ENCODE peak calls at places on chromosomes 16 and 17, in seven cellular contexts. One of them, this sample, is unnamed.

GRCh38 chr17:17928422-17929386 is 43.5 kb downstream of the TOM1L2 start:
- DNase-seq in epithelial cell of proximal tubule: no peak
- DNase-seq in A549: no peak
- DNase-seq in mucosa of descending colon: no peak
- DNase-seq in brain microvascular endothelial cell: no peak
- DNase-seq in epithelial cell of esophagus: no peak
- DNase-seq in cardiac fibroblast: peak; percentile 56
- DNase-seq in this sample: peak; percentile 39

GRCh38 chr17:4004517-4005295 is 40.5 kb upstream of the ATP2A3 start:
- DNase-seq in epithelial cell of proximal tubule: no peak
- DNase-seq in epithelial cell of esophagus: peak; percentile 33
- DNase-seq in cardiac fibroblast: peak; percentile 33
- DNase-seq in brain microvascular endothelial cell: no peak
- DNase-seq in mucosa of descending colon: peak; percentile 77
- DNase-seq in A549: peak; percentile 56
- DNase-seq in this sample: peak; percentile 83

GRCh38 chr17:9237661-9238301 is 216.5 kb downstream of the NTN1 start:
- DNase-seq in A549: no peak
- DNase-seq in brain microvascular endothelial cell: no peak
- DNase-seq in mucosa of descending colon: no peak
- DNase-seq in epithelial cell of proximal tubule: no peak
- DNase-seq in cardiac fibroblast: no peak
- DNase-seq in epithelial cell of esophagus: no peak
- DNase-seq in this sample: peak; percentile 44

GRCh38 chr17:57249520-57249919 is 6.8 kb upstream of the MSI2 start:
- DNase-seq in epithelial cell of esophagus: no peak
- DNase-seq in epithelial cell of proximal tubule: no peak
- DNase-seq in mucosa of descending colon: no peak
- DNase-seq in A549: no peak
- DNase-seq in brain microvascular endothelial cell: no peak
- DNase-seq in cardiac fibroblast: no peak
- DNase-seq in this sample: no peak

GRCh38 chr16:23920899-23921298 is 85.1 kb downstream of the PRKCB start:
- DNase-seq in brain microvascular endothelial cell: no peak
- DNase-seq in A549: no peak
- DNase-seq in mucosa of descending colon: no peak
- DNase-seq in cardiac fibroblast: no peak
- DNase-seq in epithelial cell of esophagus: no peak
- DNase-seq in epithelial cell of proximal tubule: no peak
- DNase-seq in this sample: no peak

GRCh38 chr16:15650698-15651161 is 685 bp downstream of the NDE1 start:
- DNase-seq in brain microvascular endothelial cell: no peak
- DNase-seq in epithelial cell of proximal tubule: no peak
- DNase-seq in mucosa of descending colon: peak; percentile 29
- DNase-seq in cardiac fibroblast: peak; percentile 29
- DNase-seq in A549: no peak
- DNase-seq in epithelial cell of esophagus: no peak
- DNase-seq in this sample: no peak

GRCh38 chr16:21150375-21151001 is at the start of gene DNAH3:
- DNase-seq in epithelial cell of proximal tubule: peak; percentile 84
- DNase-seq in mucosa of descending colon: peak; percentile 16
- DNase-seq in epithelial cell of esophagus: peak; percentile 92
- DNase-seq in cardiac fibroblast: no peak
- DNase-seq in A549: peak; percentile 20
- DNase-seq in brain microvascular endothelial cell: no peak
- DNase-seq in this sample: no peak

GRCh38 chr17:2176484-2177175 is 121.7 kb downstream of the HIC1 start:
- DNase-seq in mucosa of descending colon: no peak
- DNase-seq in A549: no peak
- DNase-seq in epithelial cell of esophagus: no peak
- DNase-seq in cardiac fibroblast: no peak
- DNase-seq in epithelial cell of proximal tubule: no peak
- DNase-seq in brain microvascular endothelial cell: no peak
- DNase-seq in this sample: no peak

GRCh38 chr17:16987830-16988601 is 16.1 kb upstream of the TNFRSF13B start:
- DNase-seq in epithelial cell of esophagus: peak; percentile 60
- DNase-seq in mucosa of descending colon: peak; percentile 68
- DNase-seq in cardiac fibroblast: peak; percentile 84
- DNase-seq in A549: peak; percentile 59
- DNase-seq in epithelial cell of proximal tubule: no peak
- DNase-seq in brain microvascular endothelial cell: peak; percentile 86
- DNase-seq in this sample: peak; percentile 61

GRCh38 chr17:41333836-41334235 is 16.8 kb downstream of the KRT33A start:
- DNase-seq in epithelial cell of esophagus: no peak
- DNase-seq in mucosa of descending colon: no peak
- DNase-seq in epithelial cell of proximal tubule: no peak
- DNase-seq in cardiac fibroblast: no peak
- DNase-seq in brain microvascular endothelial cell: no peak
- DNase-seq in A549: no peak
- DNase-seq in this sample: no peak

GRCh38 chr17:17156107-17156506 is 50.0 kb downstream of the PLD6 start:
- DNase-seq in epithelial cell of proximal tubule: peak; percentile 32
- DNase-seq in brain microvascular endothelial cell: peak; percentile 62
- DNase-seq in A549: no peak
- DNase-seq in mucosa of descending colon: no peak
- DNase-seq in epithelial cell of esophagus: peak; percentile 95
- DNase-seq in cardiac fibroblast: peak; percentile 88
- DNase-seq in this sample: no peak

GRCh38 chr16:29968205-29968604 is 5.5 kb upstream of the TAOK2 start:
- DNase-seq in A549: no peak
- DNase-seq in mucosa of descending colon: no peak
- DNase-seq in cardiac fibroblast: no peak
- DNase-seq in epithelial cell of esophagus: no peak
- DNase-seq in brain microvascular endothelial cell: no peak
- DNase-seq in epithelial cell of proximal tubule: no peak
- DNase-seq in this sample: no peak

GRCh38 chr17:73645050-73645871 is 1.0 kb upstream of the SDK2 start:
- DNase-seq in mucosa of descending colon: peak; percentile 30
- DNase-seq in epithelial cell of esophagus: peak; percentile 74
- DNase-seq in A549: peak; percentile 59
- DNase-seq in cardiac fibroblast: no peak
- DNase-seq in brain microvascular endothelial cell: no peak
- DNase-seq in epithelial cell of proximal tubule: no peak
- DNase-seq in this sample: peak; percentile 73

GRCh38 chr16:918068-918467 is 52.7 kb downstream of the LMF1 start:
- DNase-seq in A549: no peak
- DNase-seq in epithelial cell of proximal tubule: no peak
- DNase-seq in epithelial cell of esophagus: no peak
- DNase-seq in brain microvascular endothelial cell: peak; percentile 38
- DNase-seq in mucosa of descending colon: peak; percentile 21
- DNase-seq in cardiac fibroblast: no peak
- DNase-seq in this sample: no peak

GRCh38 chr17:80138856-80139426 is 8.0 kb downstream of the EIF4A3 start:
- DNase-seq in epithelial cell of proximal tubule: no peak
- DNase-seq in epithelial cell of esophagus: no peak
- DNase-seq in A549: no peak
- DNase-seq in mucosa of descending colon: peak; percentile 64
- DNase-seq in brain microvascular endothelial cell: no peak
- DNase-seq in cardiac fibroblast: no peak
- DNase-seq in this sample: no peak

GRCh38 chr16:25066747-25067631 is 44.6 kb upstream of the LCMT1 start:
- DNase-seq in brain microvascular endothelial cell: peak; percentile 38
- DNase-seq in epithelial cell of esophagus: peak; percentile 65
- DNase-seq in mucosa of descending colon: peak; percentile 92
- DNase-seq in epithelial cell of proximal tubule: no peak
- DNase-seq in A549: peak; percentile 75
- DNase-seq in cardiac fibroblast: peak; percentile 68
- DNase-seq in this sample: peak; percentile 90

GRCh38 chr17:19238167-19238505 is 970 bp downstream of the EPN2 start:
- DNase-seq in epithelial cell of proximal tubule: no peak
- DNase-seq in brain microvascular endothelial cell: no peak
- DNase-seq in epithelial cell of esophagus: peak; percentile 31
- DNase-seq in cardiac fibroblast: peak; percentile 31
- DNase-seq in mucosa of descending colon: peak; percentile 46
- DNase-seq in A549: peak; percentile 31
- DNase-seq in this sample: peak; percentile 37

GRCh38 chr17:42512733-42513251 is 23.2 kb upstream of the NAGLU start:
- DNase-seq in cardiac fibroblast: no peak
- DNase-seq in A549: no peak
- DNase-seq in epithelial cell of proximal tubule: no peak
- DNase-seq in brain microvascular endothelial cell: no peak
- DNase-seq in epithelial cell of esophagus: no peak
- DNase-seq in mucosa of descending colon: no peak
- DNase-seq in this sample: no peak

GRCh38 chr16:87297918-87298631 is 19.1 kb downstream of the C16orf95 start:
- DNase-seq in mucosa of descending colon: peak; percentile 47
- DNase-seq in A549: no peak
- DNase-seq in epithelial cell of esophagus: no peak
- DNase-seq in brain microvascular endothelial cell: no peak
- DNase-seq in cardiac fibroblast: peak; percentile 40
- DNase-seq in epithelial cell of proximal tubule: no peak
- DNase-seq in this sample: peak; percentile 77

GRCh38 chr16:24700549-24701392 is 28.7 kb upstream of the TNRC6A start:
- DNase-seq in cardiac fibroblast: peak; percentile 99
- DNase-seq in epithelial cell of esophagus: peak; percentile 91
- DNase-seq in A549: peak; percentile 94
- DNase-seq in brain microvascular endothelial cell: peak; percentile 92
- DNase-seq in mucosa of descending colon: peak; percentile 55
- DNase-seq in epithelial cell of proximal tubule: peak; percentile 95
- DNase-seq in this sample: no peak

GRCh38 chr16:87438611-87438985 is 46.5 kb downstream of the MAP1LC3B start:
- DNase-seq in epithelial cell of esophagus: no peak
- DNase-seq in brain microvascular endothelial cell: no peak
- DNase-seq in epithelial cell of proximal tubule: no peak
- DNase-seq in A549: no peak
- DNase-seq in mucosa of descending colon: no peak
- DNase-seq in cardiac fibroblast: no peak
- DNase-seq in this sample: no peak

GRCh38 chr16:66204761-66205160 is 161.7 kb upstream of the CDH5 start:
- DNase-seq in A549: no peak
- DNase-seq in epithelial cell of proximal tubule: no peak
- DNase-seq in brain microvascular endothelial cell: no peak
- DNase-seq in epithelial cell of esophagus: no peak
- DNase-seq in mucosa of descending colon: no peak
- DNase-seq in cardiac fibroblast: peak; percentile 29
- DNase-seq in this sample: no peak

GRCh38 chr17:59353106-59353854 is 21.8 kb downstream of the YPEL2 start:
- DNase-seq in epithelial cell of esophagus: no peak
- DNase-seq in brain microvascular endothelial cell: no peak
- DNase-seq in mucosa of descending colon: no peak
- DNase-seq in cardiac fibroblast: no peak
- DNase-seq in A549: no peak
- DNase-seq in epithelial cell of proximal tubule: no peak
- DNase-seq in this sample: no peak

DNA sequence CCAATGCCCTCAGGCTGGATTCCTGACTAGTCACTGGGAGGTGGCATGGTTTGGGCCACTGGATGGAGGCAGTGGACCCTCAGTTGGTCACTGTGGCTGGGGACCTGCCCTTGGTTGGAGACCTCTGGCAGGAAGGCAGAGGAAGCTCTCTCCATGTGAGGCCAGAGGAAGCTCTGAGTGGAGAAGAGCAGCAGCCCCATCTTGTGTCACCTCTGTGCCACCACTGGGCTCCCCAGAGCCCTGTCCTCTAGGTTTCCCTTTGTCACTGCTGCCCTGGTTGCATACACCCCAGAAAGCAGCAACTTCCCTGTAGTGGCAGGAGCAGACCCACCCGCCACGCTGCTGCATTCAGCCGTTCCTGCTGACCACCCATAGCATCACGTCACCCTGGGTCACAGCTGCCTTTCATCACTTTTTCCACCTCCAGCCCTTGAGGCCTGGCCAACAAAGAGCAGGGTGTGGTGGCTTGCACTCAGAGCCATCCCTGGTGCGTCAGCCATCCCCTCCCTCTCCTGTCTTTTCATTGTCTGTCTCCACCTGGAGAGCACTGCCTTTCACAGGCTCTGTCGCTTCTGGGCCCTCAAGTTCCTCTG is 11.9 kb downstream of the CTRL start:
- DNase-seq in cardiac fibroblast: no peak
- DNase-seq in epithelial cell of esophagus: no peak
- DNase-seq in A549: no peak
- DNase-seq in brain microvascular endothelial cell: no peak
- DNase-seq in epithelial cell of proximal tubule: no peak
- DNase-seq in mucosa of descending colon: no peak
- DNase-seq in this sample: no peak
- TF ChIP-seq CTCF in cardiac fibroblast: no peak
- TF ChIP-seq CTCF in epithelial cell of esophagus: no peak
- TF ChIP-seq CTCF in A549: no peak
- TF ChIP-seq CTCF in brain microvascular endothelial cell: no peak
- TF ChIP-seq CTCF in epithelial cell of proximal tubule: no peak
- TF ChIP-seq CTCF in mucosa of descending colon: no peak
- TF ChIP-seq CTCF in this sample: no peak

GRCh38 chr17:36773039-36773438 is 164.2 kb upstream of the LHX1 start:
- DNase-seq in A549: no peak
- DNase-seq in epithelial cell of proximal tubule: no peak
- DNase-seq in brain microvascular endothelial cell: no peak
- DNase-seq in cardiac fibroblast: no peak
- DNase-seq in mucosa of descending colon: no peak
- DNase-seq in epithelial cell of esophagus: no peak
- DNase-seq in this sample: no peak

DNA sequence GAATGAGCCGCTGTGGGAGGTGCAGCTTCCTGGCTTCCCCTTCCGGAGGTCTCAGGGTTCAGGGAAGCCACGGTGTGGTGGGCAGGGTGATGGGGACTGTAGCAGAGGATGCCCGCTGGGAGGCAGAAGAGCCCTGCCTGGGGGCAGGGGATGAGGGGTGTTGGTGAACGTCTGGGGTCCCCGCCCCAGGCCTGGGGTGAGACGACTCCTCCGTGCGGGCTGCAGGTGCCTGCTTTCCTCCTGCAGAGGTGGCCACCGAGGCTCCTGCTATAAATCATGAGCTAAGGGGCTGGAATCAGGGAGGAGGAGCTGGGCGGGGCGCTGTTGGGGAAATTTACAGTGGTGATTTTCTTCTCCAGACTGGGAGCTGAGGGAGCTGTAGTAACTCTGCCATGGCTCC is 167.0 kb downstream of the MRM1 start:
- DNase-seq in brain microvascular endothelial cell: no peak
- DNase-seq in epithelial cell of proximal tubule: no peak
- DNase-seq in cardiac fibroblast: no peak
- DNase-seq in epithelial cell of esophagus: no peak
- DNase-seq in A549: no peak
- DNase-seq in mucosa of descending colon: no peak
- DNase-seq in this sample: no peak
- TF ChIP-seq CTCF in brain microvascular endothelial cell: peak; percentile 34
- TF ChIP-seq CTCF in epithelial cell of proximal tubule: peak; percentile 56
- TF ChIP-seq CTCF in cardiac fibroblast: no peak
- TF ChIP-seq CTCF in epithelial cell of esophagus: no peak
- TF ChIP-seq CTCF in A549: peak; percentile 34
- TF ChIP-seq CTCF in mucosa of descending colon: no peak
- TF ChIP-seq CTCF in this sample: no peak

GRCh38 chr17:8176197-8176940 is at the start of gene TMEM107:
- DNase-seq in epithelial cell of esophagus: peak; percentile 89
- DNase-seq in brain microvascular endothelial cell: peak; percentile 71
- DNase-seq in mucosa of descending colon: peak; percentile 95
- DNase-seq in A549: peak; percentile 89
- DNase-seq in epithelial cell of proximal tubule: no peak
- DNase-seq in cardiac fibroblast: peak; percentile 82
- DNase-seq in this sample: peak; percentile 93
- TF ChIP-seq CTCF in epithelial cell of esophagus: no peak
- TF ChIP-seq CTCF in brain microvascular endothelial cell: peak; percentile 8
- TF ChIP-seq CTCF in mucosa of descending colon: no peak
- TF ChIP-seq CTCF in A549: no peak
- TF ChIP-seq CTCF in epithelial cell of proximal tubule: no peak
- TF ChIP-seq CTCF in cardiac fibroblast: no peak
- TF ChIP-seq CTCF in this sample: no peak

DNA sequence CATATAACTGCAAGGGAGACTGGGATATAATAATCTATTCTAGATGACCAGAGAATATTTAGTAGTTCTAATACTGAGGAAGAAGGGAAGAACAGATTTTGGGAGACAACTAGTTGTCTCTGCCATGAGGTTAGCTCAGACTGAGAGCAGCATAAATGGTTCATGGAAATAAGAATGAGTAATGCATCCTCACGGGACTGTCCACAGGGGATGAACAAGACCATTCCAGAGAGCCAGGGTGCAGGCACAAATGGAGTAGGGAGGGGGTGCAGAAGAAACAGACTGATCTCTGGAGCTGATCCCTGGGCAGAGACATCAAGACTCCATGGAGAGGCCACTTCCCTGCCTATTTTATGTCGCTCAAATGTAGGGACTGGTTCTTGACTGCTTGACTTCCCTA is 30.4 kb downstream of the NLRC5 start:
- DNase-seq in cardiac fibroblast: peak; percentile 52
- DNase-seq in epithelial cell of proximal tubule: no peak
- DNase-seq in A549: no peak
- DNase-seq in brain microvascular endothelial cell: no peak
- DNase-seq in epithelial cell of esophagus: no peak
- DNase-seq in mucosa of descending colon: no peak
- DNase-seq in this sample: no peak
- TF ChIP-seq CTCF in cardiac fibroblast: no peak
- TF ChIP-seq CTCF in epithelial cell of proximal tubule: no peak
- TF ChIP-seq CTCF in A549: no peak
- TF ChIP-seq CTCF in brain microvascular endothelial cell: no peak
- TF ChIP-seq CTCF in epithelial cell of esophagus: no peak
- TF ChIP-seq CTCF in mucosa of descending colon: no peak
- TF ChIP-seq CTCF in this sample: no peak